ENCODE peak calls at places on chromosomes 13 and 19, in nine cellular contexts. One of them, this sample, is unnamed.

GRCh38 chr19:29842471-29843179 is 30.8 kb downstream of the CCNE1 start:
- DNase-seq in ovary: no peak
- DNase-seq in tibial nerve: no peak
- DNase-seq in upper lobe of left lung: no peak
- DNase-seq in GM12878: no peak
- DNase-seq in sigmoid colon: peak
- DNase-seq in A549: no peak
- DNase-seq in H1: no peak
- DNase-seq in SK-N-SH: no peak
- DNase-seq in this sample: no peak

GRCh38 chr13:102693781-102694180 is 1.1 kb downstream of the METTL21C start:
- DNase-seq in tibial nerve: no peak
- DNase-seq in GM12878: no peak
- DNase-seq in sigmoid colon: no peak
- DNase-seq in H1: no peak
- DNase-seq in upper lobe of left lung: no peak
- DNase-seq in A549: no peak
- DNase-seq in ovary: no peak
- DNase-seq in SK-N-SH: no peak
- DNase-seq in this sample: no peak

GRCh38 chr13:113996912-113997745 is 23.3 kb upstream of the C13orf46 start:
- DNase-seq in H1: no peak
- DNase-seq in ovary: no peak
- DNase-seq in SK-N-SH: no peak
- DNase-seq in upper lobe of left lung: peak
- DNase-seq in GM12878: no peak
- DNase-seq in tibial nerve: no peak
- DNase-seq in sigmoid colon: no peak
- DNase-seq in A549: no peak
- DNase-seq in this sample: no peak

GRCh38 chr19:40529093-40529954 is 47.3 kb upstream of the SHKBP1 start:
- DNase-seq in upper lobe of left lung: peak
- DNase-seq in GM12878: peak
- DNase-seq in sigmoid colon: peak
- DNase-seq in A549: peak
- DNase-seq in tibial nerve: peak
- DNase-seq in SK-N-SH: peak
- DNase-seq in H1: peak
- DNase-seq in ovary: peak
- DNase-seq in this sample: peak

GRCh38 chr13:113122571-113123225 is at the start of gene F10:
- DNase-seq in GM12878: no peak
- DNase-seq in ovary: peak
- DNase-seq in upper lobe of left lung: peak
- DNase-seq in A549: no peak
- DNase-seq in H1: no peak
- DNase-seq in sigmoid colon: no peak
- DNase-seq in SK-N-SH: peak
- DNase-seq in tibial nerve: peak
- DNase-seq in this sample: peak

GRCh38 chr19:2061936-2062729 is 11.1 kb upstream of the MKNK2 start:
- DNase-seq in GM12878: no peak
- DNase-seq in ovary: peak
- DNase-seq in SK-N-SH: no peak
- DNase-seq in H1: no peak
- DNase-seq in sigmoid colon: no peak
- DNase-seq in tibial nerve: no peak
- DNase-seq in upper lobe of left lung: no peak
- DNase-seq in A549: no peak
- DNase-seq in this sample: no peak

GRCh38 chr19:1651548-1652394 is 644 bp downstream of the TCF3 start:
- DNase-seq in H1: no peak
- DNase-seq in GM12878: no peak
- DNase-seq in tibial nerve: no peak
- DNase-seq in sigmoid colon: peak
- DNase-seq in A549: peak
- DNase-seq in upper lobe of left lung: peak
- DNase-seq in SK-N-SH: peak
- DNase-seq in ovary: peak
- DNase-seq in this sample: peak

GRCh38 chr19:33241530-33242101 is 16.0 kb upstream of the SLC7A10 start:
- DNase-seq in A549: no peak
- DNase-seq in SK-N-SH: peak
- DNase-seq in tibial nerve: no peak
- DNase-seq in ovary: no peak
- DNase-seq in upper lobe of left lung: peak
- DNase-seq in GM12878: no peak
- DNase-seq in H1: no peak
- DNase-seq in sigmoid colon: no peak
- DNase-seq in this sample: peak

GRCh38 chr19:56124578-56124977 is 3.5 kb upstream of the ZNF787 start:
- DNase-seq in SK-N-SH: no peak
- DNase-seq in GM12878: no peak
- DNase-seq in upper lobe of left lung: no peak
- DNase-seq in tibial nerve: no peak
- DNase-seq in sigmoid colon: no peak
- DNase-seq in H1: no peak
- DNase-seq in ovary: no peak
- DNase-seq in A549: no peak
- DNase-seq in this sample: no peak

GRCh38 chr19:50932690-50933083 is 20.2 kb downstream of the KLK5 start:
- DNase-seq in upper lobe of left lung: no peak
- DNase-seq in sigmoid colon: no peak
- DNase-seq in GM12878: no peak
- DNase-seq in ovary: no peak
- DNase-seq in A549: no peak
- DNase-seq in tibial nerve: no peak
- DNase-seq in SK-N-SH: no peak
- DNase-seq in H1: no peak
- DNase-seq in this sample: no peak

GRCh38 chr19:45507864-45508680 is 793 bp downstream of the VASP start:
- DNase-seq in sigmoid colon: peak
- DNase-seq in A549: no peak
- DNase-seq in GM12878: no peak
- DNase-seq in H1: no peak
- DNase-seq in ovary: peak
- DNase-seq in tibial nerve: no peak
- DNase-seq in upper lobe of left lung: peak
- DNase-seq in SK-N-SH: no peak
- DNase-seq in this sample: peak

GRCh38 chr13:113157206-113157928 is 1.1 kb upstream of the PROZ start:
- DNase-seq in upper lobe of left lung: no peak
- DNase-seq in SK-N-SH: no peak
- DNase-seq in A549: no peak
- DNase-seq in sigmoid colon: no peak
- DNase-seq in tibial nerve: no peak
- DNase-seq in ovary: no peak
- DNase-seq in GM12878: no peak
- DNase-seq in H1: no peak
- DNase-seq in this sample: no peak

GRCh38 chr19:29523568-29523967 is 2.2 kb upstream of the VSTM2B start:
- DNase-seq in upper lobe of left lung: no peak
- DNase-seq in A549: no peak
- DNase-seq in GM12878: no peak
- DNase-seq in H1: no peak
- DNase-seq in sigmoid colon: no peak
- DNase-seq in ovary: no peak
- DNase-seq in SK-N-SH: no peak
- DNase-seq in tibial nerve: no peak
- DNase-seq in this sample: no peak

GRCh38 chr19:38320969-38321339 is 1.3 kb downstream of the KCNK6 start:
- DNase-seq in ovary: no peak
- DNase-seq in tibial nerve: no peak
- DNase-seq in sigmoid colon: no peak
- DNase-seq in GM12878: no peak
- DNase-seq in A549: no peak
- DNase-seq in upper lobe of left lung: no peak
- DNase-seq in H1: no peak
- DNase-seq in SK-N-SH: no peak
- DNase-seq in this sample: no peak

GRCh38 chr13:60727140-60727539 is 330.1 kb downstream of the TDRD3 start:
- DNase-seq in H1: no peak
- DNase-seq in tibial nerve: no peak
- DNase-seq in A549: no peak
- DNase-seq in sigmoid colon: no peak
- DNase-seq in SK-N-SH: no peak
- DNase-seq in ovary: no peak
- DNase-seq in upper lobe of left lung: no peak
- DNase-seq in GM12878: no peak
- DNase-seq in this sample: no peak

GRCh38 chr19:5046339-5047039 is 77.6 kb downstream of the KDM4B start:
- DNase-seq in SK-N-SH: no peak
- DNase-seq in upper lobe of left lung: peak
- DNase-seq in H1: no peak
- DNase-seq in tibial nerve: no peak
- DNase-seq in A549: peak
- DNase-seq in GM12878: no peak
- DNase-seq in sigmoid colon: no peak
- DNase-seq in ovary: no peak
- DNase-seq in this sample: peak

GRCh38 chr19:37077615-37077928 is 661 bp upstream of the ZNF420 start:
- DNase-seq in tibial nerve: no peak
- DNase-seq in ovary: no peak
- DNase-seq in sigmoid colon: no peak
- DNase-seq in H1: no peak
- DNase-seq in SK-N-SH: no peak
- DNase-seq in A549: no peak
- DNase-seq in upper lobe of left lung: no peak
- DNase-seq in GM12878: no peak
- DNase-seq in this sample: no peak

GRCh38 chr13:99978781-99979452 is 2.7 kb upstream of the ZIC2 start:
- DNase-seq in sigmoid colon: no peak
- DNase-seq in GM12878: no peak
- DNase-seq in tibial nerve: no peak
- DNase-seq in upper lobe of left lung: no peak
- DNase-seq in SK-N-SH: peak
- DNase-seq in ovary: no peak
- DNase-seq in A549: no peak
- DNase-seq in H1: no peak
- DNase-seq in this sample: no peak

GRCh38 chr13:95968906-95969305 is 84.3 kb downstream of the UGGT2 start:
- DNase-seq in upper lobe of left lung: no peak
- DNase-seq in ovary: no peak
- DNase-seq in sigmoid colon: no peak
- DNase-seq in A549: no peak
- DNase-seq in GM12878: no peak
- DNase-seq in SK-N-SH: no peak
- DNase-seq in tibial nerve: no peak
- DNase-seq in H1: no peak
- DNase-seq in this sample: no peak
- TF ChIP-seq CTCF in upper lobe of left lung: no peak
- TF ChIP-seq CTCF in ovary: no peak
- TF ChIP-seq CTCF in sigmoid colon: no peak
- TF ChIP-seq CTCF in A549: no peak
- TF ChIP-seq CTCF in GM12878: no peak
- TF ChIP-seq CTCF in SK-N-SH: no peak
- TF ChIP-seq CTCF in tibial nerve: no peak
- TF ChIP-seq CTCF in H1: no peak
- TF ChIP-seq CTCF in this sample: no peak

GRCh38 chr13:30809787-30810186 is 74.4 kb downstream of the ALOX5AP start:
- DNase-seq in tibial nerve: no peak
- DNase-seq in sigmoid colon: peak
- DNase-seq in SK-N-SH: no peak
- DNase-seq in H1: no peak
- DNase-seq in upper lobe of left lung: no peak
- DNase-seq in GM12878: no peak
- DNase-seq in ovary: no peak
- DNase-seq in A549: no peak
- DNase-seq in this sample: no peak

GRCh38 chr13:30807392-30807791 is 72.0 kb downstream of the ALOX5AP start:
- DNase-seq in ovary: no peak
- DNase-seq in sigmoid colon: peak
- DNase-seq in A549: no peak
- DNase-seq in SK-N-SH: no peak
- DNase-seq in upper lobe of left lung: no peak
- DNase-seq in tibial nerve: no peak
- DNase-seq in H1: no peak
- DNase-seq in GM12878: no peak
- DNase-seq in this sample: no peak

GRCh38 chr13:30808600-30808999 is 73.3 kb downstream of the ALOX5AP start:
- DNase-seq in ovary: no peak
- DNase-seq in A549: no peak
- DNase-seq in H1: no peak
- DNase-seq in upper lobe of left lung: no peak
- DNase-seq in tibial nerve: no peak
- DNase-seq in sigmoid colon: peak
- DNase-seq in GM12878: no peak
- DNase-seq in SK-N-SH: no peak
- DNase-seq in this sample: no peak

GRCh38 chr13:30806784-30807183 is 71.4 kb downstream of the ALOX5AP start:
- DNase-seq in ovary: no peak
- DNase-seq in tibial nerve: no peak
- DNase-seq in upper lobe of left lung: no peak
- DNase-seq in SK-N-SH: no peak
- DNase-seq in A549: no peak
- DNase-seq in H1: no peak
- DNase-seq in GM12878: no peak
- DNase-seq in sigmoid colon: no peak
- DNase-seq in this sample: no peak

DNA sequence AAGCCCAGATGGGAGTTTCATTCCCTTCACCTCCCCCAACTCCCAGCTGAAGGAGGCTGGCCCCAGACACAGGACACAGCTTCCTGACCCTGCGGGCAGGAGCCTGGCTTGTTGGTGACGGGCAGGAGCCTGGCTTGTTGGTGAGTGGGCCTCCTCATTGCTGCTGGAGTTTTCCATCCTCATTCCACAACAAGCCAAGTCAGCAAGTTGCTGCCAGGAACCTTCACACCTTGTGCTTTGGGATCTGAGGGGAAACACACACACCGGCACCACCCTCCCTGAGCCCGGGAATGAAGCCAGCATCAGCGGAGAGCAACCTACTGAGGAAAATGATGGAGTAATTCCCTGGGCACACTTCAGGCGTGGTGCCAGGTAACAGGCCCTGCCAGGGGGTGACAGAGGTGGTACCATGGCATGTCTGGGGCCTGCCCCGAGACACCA is 74.9 kb downstream of the ALOX5AP start:
- DNase-seq in tibial nerve: no peak
- DNase-seq in SK-N-SH: peak
- DNase-seq in ovary: no peak
- DNase-seq in H1: no peak
- DNase-seq in GM12878: no peak
- DNase-seq in sigmoid colon: peak
- DNase-seq in upper lobe of left lung: no peak
- DNase-seq in A549: no peak
- DNase-seq in this sample: no peak
- TF ChIP-seq EP300 in tibial nerve: no peak
- TF ChIP-seq EP300 in SK-N-SH: no peak
- TF ChIP-seq EP300 in ovary: no peak
- TF ChIP-seq EP300 in H1: no peak
- TF ChIP-seq EP300 in GM12878: no peak
- TF ChIP-seq EP300 in sigmoid colon: no peak
- TF ChIP-seq EP300 in upper lobe of left lung: no peak
- TF ChIP-seq EP300 in A549: no peak
- TF ChIP-seq EP300 in this sample: no peak

GRCh38 chr19:17289489-17289888 is 7.8 kb downstream of the ANKLE1 start:
- DNase-seq in H1: no peak
- DNase-seq in ovary: peak
- DNase-seq in sigmoid colon: peak
- DNase-seq in SK-N-SH: peak
- DNase-seq in upper lobe of left lung: peak
- DNase-seq in tibial nerve: no peak
- DNase-seq in A549: peak
- DNase-seq in GM12878: no peak
- DNase-seq in this sample: peak
- TF ChIP-seq CTCF in H1: no peak
- TF ChIP-seq CTCF in ovary: no peak
- TF ChIP-seq CTCF in sigmoid colon: no peak
- TF ChIP-seq CTCF in SK-N-SH: no peak
- TF ChIP-seq CTCF in upper lobe of left lung: peak
- TF ChIP-seq CTCF in tibial nerve: no peak
- TF ChIP-seq CTCF in A549: no peak
- TF ChIP-seq CTCF in GM12878: no peak
- TF ChIP-seq CTCF in this sample: peak

GRCh38 chr13:97112451-97113152 is 109.5 kb upstream of the MBNL2 start:
- DNase-seq in A549: no peak
- DNase-seq in upper lobe of left lung: no peak
- DNase-seq in GM12878: no peak
- DNase-seq in SK-N-SH: no peak
- DNase-seq in sigmoid colon: no peak
- DNase-seq in ovary: no peak
- DNase-seq in H1: no peak
- DNase-seq in tibial nerve: no peak
- DNase-seq in this sample: no peak
- TF ChIP-seq EP300 in A549: no peak
- TF ChIP-seq EP300 in upper lobe of left lung: no peak
- TF ChIP-seq EP300 in GM12878: no peak
- TF ChIP-seq EP300 in SK-N-SH: no peak
- TF ChIP-seq EP300 in sigmoid colon: no peak
- TF ChIP-seq EP300 in ovary: no peak
- TF ChIP-seq EP300 in H1: no peak
- TF ChIP-seq EP300 in tibial nerve: no peak
- TF ChIP-seq EP300 in this sample: no peak

This sample was measured in transverse colon.